ENCODE peak calls at places on chromosomes 6 and 20, in four cellular contexts. B, X, U and W are unnamed samples.

GRCh38 chr6:96907498-96907897 is 9.8 kb upstream of the NDUFAF4 start:
- DNase-seq in B (no peak), X (no peak), U (no peak), W (peak; percentile 70)

GRCh38 chr6:39902136-39902535 is 32.1 kb downstream of the MOCS1 start:
- DNase-seq in B (no peak), X (no peak), U (no peak), W (no peak)

GRCh38 chr6:148398244-148398643 is 55.6 kb downstream of the SASH1 start:
- DNase-seq in B (no peak), X (no peak), U (peak; percentile 95), W (no peak)

GRCh38 chr6:17020889-17021538 is 80.8 kb upstream of the STMND1 start:
- DNase-seq in B (no peak), X (no peak), U (no peak), W (no peak)

GRCh38 chr6:90537723-90538407 is 49.0 kb downstream of the MAP3K7 start:
- DNase-seq in B (peak; percentile 43), X (no peak), U (no peak), W (no peak)

GRCh38 chr20:18506744-18507143 is 996 bp upstream of the SEC23B start:
- DNase-seq in B (no peak), X (no peak), U (no peak), W (no peak)

GRCh38 chr6:121522265-121522664 is 86.8 kb downstream of the GJA1 start:
- DNase-seq in B (peak; percentile 86), X (no peak), U (peak; percentile 99), W (no peak)

GRCh38 chr6:155352812-155353211 is 38.5 kb upstream of the TFB1M start:
- DNase-seq in B (peak; percentile 64), X (no peak), U (no peak), W (no peak)

GRCh38 chr6:55047433-55048044 is 126.8 kb upstream of the HCRTR2 start:
- DNase-seq in B (no peak), X (no peak), U (no peak), W (no peak)

GRCh38 chr20:45817652-45818194 is 5.3 kb downstream of the UBE2C start:
- DNase-seq in B (no peak), X (no peak), U (no peak), W (no peak)

GRCh38 chr6:2968600-2969135 is 2.7 kb downstream of the SERPINB6 start:
- DNase-seq in B (no peak), X (no peak), U (no peak), W (no peak)

GRCh38 chr6:170405311-170405975 is 98.9 kb downstream of the FAM120B start:
- DNase-seq in B (peak; percentile 82), X (no peak), U (peak; percentile 80), W (no peak)

GRCh38 chr6:144931172-144932035 is 646.3 kb downstream of the UTRN start:
- DNase-seq in B (no peak), X (no peak), U (peak; percentile 34), W (peak; percentile 58)

GRCh38 chr6:45206793-45207492 is 121.2 kb upstream of the RUNX2 start:
- DNase-seq in B (no peak), X (no peak), U (no peak), W (no peak)

GRCh38 chr6:104689551-104690205 is 170.0 kb downstream of the HACE1 start:
- DNase-seq in B (peak; percentile 14), X (no peak), U (no peak), W (no peak)

GRCh38 chr6:132934496-132934895 is 120.1 kb downstream of the RPS12 start:
- DNase-seq in B (no peak), X (no peak), U (no peak), W (no peak)